ENCODE peak calls at places on chromosomes 12 and 14, in four cellular contexts. A is brain microvascular endothelial cell, M is IMR-90, R is tibial artery. W is an unnamed sample.
A peak's percentile ranks its signal among the peaks of the same experiment; 100 is the strongest.

GRCh38 chr14:77607741-77608302 is 8.6 kb downstream of the SPTLC2 start:
- DNase-seq in A (no peak), M (no peak), R (no peak), W (no peak)

GRCh38 chr14:66087231-66087630 is 398.9 kb upstream of the CCDC196 start:
- DNase-seq in A (no peak), M (no peak), R (no peak), W (no peak)

GRCh38 chr12:68240975-68241374 is 12.4 kb downstream of the IL22 start:
- DNase-seq in A (peak; percentile 59), M (peak; percentile 57), R (no peak), W (no peak)

GRCh38 chr12:64450711-64451486 is 1.0 kb upstream of the TBK1 start:
- DNase-seq in A (peak; percentile 13), M (peak; percentile 19), R (no peak), W (no peak)

GRCh38 chr12:105100207-105100985 is 7.1 kb upstream of the WASHC4 start:
- DNase-seq in A (peak; percentile 55), M (peak; percentile 76), R (no peak), W (no peak)

GRCh38 chr14:84036863-84037262 is 1493.1 kb upstream of the FLRT2 start:
- DNase-seq in A (peak; percentile 83), M (peak; percentile 42), R (no peak), W (no peak)

GRCh38 chr14:36771256-36771655 is 109.6 kb downstream of the PAX9 start:
- DNase-seq in A (no peak), M (no peak), R (no peak), W (no peak)

GRCh38 chr14:62303437-62303836 is 541.2 kb downstream of the SNAPC1 start:
- DNase-seq in A (no peak), M (no peak), R (no peak), W (no peak)

GRCh38 chr12:80472912-80473500 is 29.0 kb downstream of the PTPRQ start:
- DNase-seq in A (peak; percentile 76), M (peak; percentile 81), R (no peak), W (no peak)

GRCh38 chr14:71319646-71320045 is 412.4 kb downstream of the PCNX1 start:
- DNase-seq in A (peak; percentile 20), M (peak; percentile 36), R (no peak), W (no peak)

GRCh38 chr12:98579347-98579746 is 14.1 kb upstream of the SLC25A3 start:
- DNase-seq in A (no peak), M (no peak), R (no peak), W (no peak)

GRCh38 chr12:41368006-41368405 is 179.9 kb downstream of the PDZRN4 start:
- DNase-seq in A (no peak), M (peak; percentile 1), R (no peak), W (no peak)

GRCh38 chr14:68230941-68231717 is 411.6 kb downstream of the RAD51B start:
- DNase-seq in A (no peak), M (peak; percentile 79), R (no peak), W (no peak)

GRCh38 chr14:64682173-64682710 is 22.0 kb upstream of the PLEKHG3 start:
- DNase-seq in A (peak; percentile 32), M (peak; percentile 38), R (peak; percentile 96), W (peak; percentile 64)
- TF ChIP-seq CTCF in A (no peak), M (no peak), R (no peak), W (no peak)

GRCh38 chr12:110563702-110564470 is 19.2 kb downstream of the PPTC7 start:
- DNase-seq in A (no peak), M (peak; percentile 56), R (no peak), W (no peak)

GRCh38 chr12:110561471-110562201 is 21.5 kb downstream of the PPTC7 start:
- DNase-seq in A (no peak), M (no peak), R (no peak), W (no peak)

GRCh38 chr12:110565919-110566871 is 16.9 kb downstream of the PPTC7 start:
- DNase-seq in A (no peak), M (no peak), R (no peak), W (no peak)

GRCh38 chr12:110566993-110567392 is 16.1 kb downstream of the PPTC7 start:
- DNase-seq in A (no peak), M (no peak), R (no peak), W (no peak)

DNA sequence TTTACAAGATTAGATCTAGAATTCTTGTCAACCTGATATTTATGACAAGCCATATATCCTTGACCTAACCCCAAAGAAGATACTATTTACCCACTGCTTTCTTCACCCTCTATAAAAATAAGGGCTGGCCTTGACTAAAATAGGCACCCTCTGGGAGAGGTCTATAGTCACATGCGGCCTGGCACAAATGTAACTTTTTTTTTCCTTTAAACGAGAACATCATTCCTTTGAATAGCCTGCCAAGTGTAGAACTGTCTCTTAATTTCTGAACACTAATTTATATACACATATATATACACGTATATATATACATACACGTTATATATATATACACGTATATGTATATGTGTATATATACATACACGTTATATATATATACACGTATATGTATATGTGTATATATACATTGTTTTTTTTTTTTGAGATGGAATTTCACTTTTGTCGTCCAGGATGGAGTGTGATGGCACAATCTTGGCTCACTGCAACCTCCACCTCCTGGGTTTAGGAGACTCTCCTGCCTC is 18.6 kb downstream of the PPTC7 start:
- DNase-seq in A (no peak), M (no peak), R (no peak), W (no peak)
- H3K27ac ChIP-seq in A (no peak overlapping the region), M (no peak overlapping the region), R (peak overlapping the region; percentile 65), W (no peak overlapping the region)

GRCh38 chr12:130436741-130437501 is 99.2 kb downstream of the PIWIL1 start:
- DNase-seq in A (no peak), M (no peak), R (peak; percentile 49), W (no peak)
- TF ChIP-seq CTCF in A (no peak), M (no peak), R (no peak), W (no peak)

GRCh38 chr12:132514216-132514820 is 24.4 kb downstream of the FBRSL1 start:
- DNase-seq in A (no peak), M (no peak), R (no peak), W (no peak)
- H3K27ac ChIP-seq in A (no peak overlapping the region), M (no peak overlapping the region), R (no peak overlapping the region), W (no peak overlapping the region)